ENCODE peak calls at places on chromosomes 16 and 17, in four cellular contexts. H, Y, Q and T are unnamed samples.
A peak's percentile ranks its signal among the peaks of the same experiment; 100 is the strongest.

GRCh38 chr17:64281962-64282752 is 19.1 kb upstream of the TEX2 start:
- DNase-seq in H (peak; percentile 57), Y (peak; percentile 17), Q (peak; percentile 81), T (peak; percentile 47)

GRCh38 chr16:83116274-83116892 is 489.6 kb downstream of the CDH13 start:
- DNase-seq in Q (no peak), Y (no peak), H (no peak), T (no peak)

GRCh38 chr17:10471853-10472252 is 2.5 kb upstream of the MYH4 start:
- DNase-seq in H (no peak), Q (no peak), Y (no peak), T (no peak)

GRCh38 chr17:44402564-44403172 is 13.2 kb upstream of the ITGA2B start:
- DNase-seq in H (no peak), Y (peak; percentile 69), Q (no peak), T (no peak)

GRCh38 chr16:50797456-50797855 is 55.6 kb downstream of the CYLD start:
- DNase-seq in Y (no peak), Q (no peak), H (no peak), T (no peak)

GRCh38 chr17:42202696-42203095 is 8.4 kb upstream of the GHDC start:
- DNase-seq in Y (no peak), H (no peak), Q (no peak), T (no peak)

GRCh38 chr17:75869282-75870141 is 8.9 kb downstream of the TRIM47 start:
- DNase-seq in Q (peak; percentile 19), Y (no peak), H (no peak), T (no peak)

GRCh38 chr17:38874505-38875419 is 4.9 kb downstream of the LASP1 start:
- DNase-seq in H (no peak), Y (no peak), Q (no peak), T (no peak)

GRCh38 chr17:1724351-1724868 is at the start of gene WDR81:
- DNase-seq in Q (peak; percentile 80), Y (no peak), H (peak; percentile 73), T (peak; percentile 98)

GRCh38 chr16:88427376-88427775 is 25.7 kb upstream of the ZFPM1 start:
- DNase-seq in H (no peak), Y (no peak), Q (no peak), T (no peak)

GRCh38 chr16:66891360-66891759 is 11.0 kb downstream of the PDP2 start:
- DNase-seq in Y (no peak), H (no peak), Q (no peak), T (no peak)

GRCh38 chr17:72315514-72315913 is 194.7 kb downstream of the SOX9 start:
- DNase-seq in Q (no peak), Y (no peak), H (no peak), T (no peak)

GRCh38 chr17:50927287-50927686 is 61.1 kb upstream of the TOB1 start:
- DNase-seq in Y (no peak), H (no peak), Q (no peak), T (no peak)
- TF ChIP-seq SPI1 in Y (no peak), H (no peak), Q (no peak), T (no peak)

DNA sequence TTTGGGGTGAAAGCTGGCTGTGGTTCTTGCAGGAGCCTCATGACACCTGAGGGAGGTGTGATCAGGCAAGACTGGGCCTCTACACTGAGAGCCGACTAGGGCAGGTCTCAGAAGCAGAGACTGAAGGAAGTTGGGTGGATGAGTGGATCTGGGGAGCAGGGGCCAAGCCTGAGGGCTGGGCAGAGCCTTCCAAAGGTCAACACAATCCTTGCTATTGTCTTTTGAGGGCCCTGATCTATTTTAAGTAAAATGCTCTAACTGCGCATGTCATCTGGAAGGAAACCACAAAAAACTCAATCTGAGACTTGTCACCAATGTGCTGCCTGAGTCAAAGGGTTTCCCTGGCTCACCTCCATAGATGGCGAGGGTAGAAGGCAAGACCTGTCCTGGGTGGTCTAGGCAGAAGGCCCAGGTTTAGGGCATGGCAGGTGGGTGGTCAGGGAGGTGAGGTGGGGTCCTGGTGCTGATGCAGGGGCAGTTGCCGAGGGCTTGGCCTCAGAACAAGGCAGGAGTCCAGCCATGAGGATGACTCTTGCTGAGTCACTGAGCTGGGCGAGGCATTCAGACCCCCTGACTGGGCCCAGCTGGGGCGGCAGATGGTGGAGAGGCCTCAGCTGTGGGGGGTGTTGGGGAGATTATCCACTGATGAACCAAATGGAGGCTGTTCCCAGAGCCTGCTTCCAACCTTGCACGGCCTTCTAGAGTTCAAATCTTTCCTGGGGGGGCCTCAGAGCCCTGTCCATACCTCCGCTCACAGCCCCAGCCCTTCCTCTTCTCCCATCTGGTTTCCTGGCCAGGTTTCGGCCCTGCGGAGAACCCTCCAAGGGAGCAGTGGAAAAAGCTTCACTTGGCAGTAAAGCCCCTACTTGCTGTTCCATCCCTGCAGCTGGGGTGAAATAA is 5.1 kb downstream of the MVP start:
- DNase-seq in Y (no peak), H (no peak), Q (peak; percentile 39), T (peak; percentile 69)
- TF ChIP-seq SPI1 in Y (no peak), H (no peak), Q (no peak), T (no peak)

GRCh38 chr17:31570231-31570630 is 178.8 kb downstream of the RAB11FIP4 start:
- DNase-seq in Y (no peak), H (no peak), Q (no peak), T (no peak)

GRCh38 chr17:31573861-31574260 is 182.4 kb downstream of the RAB11FIP4 start:
- DNase-seq in Y (no peak), H (no peak), Q (no peak), T (no peak)

GRCh38 chr17:31573047-31573446 is 181.6 kb downstream of the RAB11FIP4 start:
- DNase-seq in H (no peak), Y (no peak), Q (no peak), T (no peak)

GRCh38 chr17:31572341-31572740 is 180.9 kb downstream of the RAB11FIP4 start:
- DNase-seq in Y (no peak), Q (no peak), H (no peak), T (no peak)

DNA sequence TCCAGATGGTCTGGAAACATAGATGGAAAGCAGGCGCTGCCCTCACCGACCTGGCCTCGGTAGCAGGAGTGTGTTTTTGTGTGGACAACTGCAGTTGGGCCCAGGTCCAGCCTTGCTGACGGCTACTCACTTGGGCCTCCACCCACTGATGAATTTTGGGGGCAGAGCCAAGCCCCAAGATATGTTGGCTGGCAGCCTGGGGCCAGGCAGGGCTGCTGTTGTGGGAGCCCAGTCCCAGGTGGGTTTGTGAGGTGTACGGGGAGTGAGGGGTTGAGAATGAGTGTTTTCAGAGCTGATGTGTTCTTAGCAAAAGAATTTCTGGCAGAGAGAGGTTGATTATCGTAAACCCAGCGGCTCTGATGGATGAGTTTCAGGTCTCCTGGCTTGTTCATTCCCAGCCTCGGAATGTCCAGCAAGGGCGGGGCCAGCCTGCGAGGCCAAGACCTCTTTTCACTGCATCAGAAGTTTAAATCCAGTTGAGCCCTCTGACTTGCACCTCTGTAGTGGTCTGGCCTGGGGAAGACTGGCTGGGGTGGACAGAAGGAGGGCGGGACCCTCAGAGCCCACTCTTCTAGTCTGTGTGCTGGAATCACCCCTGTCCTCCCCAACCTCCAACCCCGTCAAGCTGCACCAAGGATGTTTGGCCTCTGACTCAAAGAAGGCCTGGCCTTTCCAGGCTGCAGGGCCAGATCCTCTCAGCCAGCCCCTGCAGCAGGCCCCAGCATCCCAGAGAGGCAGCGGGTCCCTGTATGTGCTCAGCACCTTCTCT is 179.8 kb downstream of the RAB11FIP4 start:
- DNase-seq in Y (no peak), H (no peak), Q (no peak), T (no peak)
- TF ChIP-seq SPI1 in Y (no peak), H (no peak), Q (no peak), T (no peak)

GRCh38 chr16:621526-622105 is 9.2 kb upstream of the WFIKKN1 start:
- DNase-seq in H (no peak), Y (no peak), Q (no peak), T (no peak)
- TF ChIP-seq SPI1 in H (no peak), Y (no peak), Q (no peak), T (no peak)

DNA sequence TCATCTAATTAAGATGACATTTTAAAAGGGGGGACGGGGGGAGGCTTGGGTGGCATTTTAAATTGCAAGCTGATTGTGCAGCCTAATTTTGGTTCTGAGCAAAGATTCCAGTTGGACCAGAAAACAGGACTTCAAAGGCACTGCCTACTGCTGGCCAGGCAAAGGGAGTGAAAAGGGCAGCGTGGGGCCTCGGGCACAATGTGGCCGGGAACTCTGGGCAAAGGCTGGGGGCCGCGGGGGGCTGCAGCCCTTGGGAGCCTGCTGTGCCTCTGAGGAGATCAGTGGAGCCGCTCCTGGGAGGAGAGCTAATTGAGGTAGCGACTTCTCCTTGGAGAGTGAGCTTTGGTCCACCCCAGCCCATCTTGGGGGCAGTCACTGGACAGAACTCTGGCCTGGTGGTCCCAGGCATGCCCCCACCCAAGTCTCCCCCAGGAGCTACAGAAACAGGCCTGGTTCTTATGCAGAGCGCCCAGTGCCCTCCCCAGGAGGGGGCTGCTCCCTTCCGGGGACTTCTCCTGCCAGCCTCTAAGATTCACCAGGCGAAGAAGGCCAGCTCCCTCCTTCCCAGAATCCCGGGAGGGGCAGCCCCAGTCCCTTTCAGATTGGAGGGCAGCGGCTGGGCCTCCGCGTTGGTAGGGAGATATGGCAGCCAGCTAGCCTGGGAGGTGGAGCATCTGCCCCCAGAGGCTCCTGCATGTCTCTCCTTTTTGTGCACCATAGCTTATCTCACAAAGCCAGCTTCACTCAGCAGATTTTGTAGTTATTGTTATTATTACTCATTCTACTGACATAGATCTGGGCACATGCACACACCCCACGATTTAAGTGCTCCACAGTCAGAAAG is 115.6 kb downstream of the GNAO1 start:
- DNase-seq in Q (peak; percentile 25), H (no peak), Y (no peak), T (no peak)
- TF ChIP-seq SPI1 in Q (no peak), H (no peak), Y (no peak), T (no peak)

DNA sequence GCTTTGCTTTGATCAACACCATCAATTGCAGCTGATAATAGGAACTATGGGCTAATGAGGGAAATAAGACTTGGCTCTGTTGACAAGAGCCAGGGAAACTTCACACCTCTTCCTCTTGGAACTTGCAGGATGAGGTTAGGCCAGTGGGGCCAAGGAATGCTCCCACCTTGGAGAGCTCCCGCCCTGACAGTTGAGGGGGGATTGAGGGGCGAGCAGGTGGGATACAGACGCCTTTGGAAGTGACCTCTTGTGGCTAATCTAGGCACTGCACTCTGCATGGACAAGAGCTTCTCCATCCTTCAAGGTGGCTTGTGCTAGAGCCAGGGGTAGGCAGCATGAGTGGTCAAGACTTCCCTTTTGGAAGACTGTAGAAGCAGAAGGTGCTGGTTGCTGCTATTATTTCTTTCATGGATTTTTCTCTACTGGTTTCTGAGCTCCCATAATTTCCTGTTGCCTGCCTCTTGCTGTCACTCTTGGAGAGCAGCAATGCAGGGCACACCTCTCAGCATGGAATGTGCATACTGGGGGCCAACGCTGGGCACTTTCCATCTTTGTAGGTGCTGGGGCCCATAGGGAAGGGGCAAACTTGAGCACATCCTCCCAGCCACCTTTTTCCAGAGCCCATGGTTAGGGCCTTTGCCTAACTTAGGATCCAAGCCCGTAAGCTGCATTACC is 2.3 kb upstream of the PHF12 start:
- DNase-seq in Y (no peak), Q (peak; percentile 50), H (peak; percentile 56), T (no peak)
- TF ChIP-seq SPI1 in Y (no peak), Q (no peak), H (no peak), T (no peak)